ENCODE peak calls at places on chromosomes 7 and 10, in five cellular contexts. P is CD8-positive, alpha-beta memory T cell; S is keratinocyte; F is MM.1S; T is trophoblast cell. M is an unnamed sample. For H3K4me1, H3K27me3 and H3K36me3, the result is how much of the 10 kb centered on the place peaks cover.

GRCh38 chr7:101094376-101094775 is 9.1 kb downstream of the TRIM56 start:
- DNase-seq in F (no peak), T (no peak), S (no peak), P (no peak), M (no peak)

GRCh38 chr10:124125305-124126116 is 32.1 kb upstream of the CHST15 start:
- DNase-seq in T (peak), P (no peak), F (peak), S (no peak), M (no peak)

GRCh38 chr7:1458676-1459511 is at the start of gene MICALL2:
- DNase-seq in S (no peak), T (peak), F (no peak), P (no peak), M (no peak)

GRCh38 chr7:123633553-123633952 is 22.1 kb upstream of the LMOD2 start:
- DNase-seq in T (peak), S (peak), P (no peak), F (no peak), M (no peak)

GRCh38 chr7:21011153-21011552 is 224.5 kb upstream of the SP8 start:
- DNase-seq in P (no peak), S (peak), T (peak), F (no peak), M (no peak)

GRCh38 chr7:76327610-76328009 is 25.1 kb downstream of the HSPB1 start:
- DNase-seq in P (no peak), T (no peak), S (no peak), F (no peak), M (no peak)

GRCh38 chr7:12721286-12721830 is 33.9 kb downstream of the ARL4A start:
- DNase-seq in P (no peak), S (no peak), F (no peak), T (no peak), M (no peak)

GRCh38 chr10:121597504-121598241 is 571 bp downstream of the FGFR2 start:
- DNase-seq in T (no peak), F (no peak), S (no peak), P (no peak), M (no peak)

GRCh38 chr10:80132299-80133139 is at the start of gene PLAC9:
- DNase-seq in F (no peak), P (no peak), T (no peak), S (no peak), M (no peak)

GRCh38 chr10:79293841-79294705 is 53.2 kb upstream of the PPIF start:
- DNase-seq in P (no peak), T (peak), S (peak), F (no peak), M (no peak)

GRCh38 chr10:77604941-77605351 is 32.7 kb downstream of the KCNMA1 start:
- DNase-seq in P (no peak), S (no peak), F (no peak), T (no peak), M (no peak)

GRCh38 chr7:12389089-12389700 is 14.5 kb downstream of the VWDE start:
- DNase-seq in S (no peak), P (peak), F (peak), T (peak), M (peak)

GRCh38 chr10:15254808-15255655 is 86.5 kb upstream of the NMT2 start:
- DNase-seq in P (peak), S (no peak), T (no peak), F (peak), M (no peak)

GRCh38 chr10:119404719-119405504 is 137.6 kb downstream of the RGS10 start:
- DNase-seq in S (no peak), F (no peak), P (no peak), T (no peak), M (no peak)

GRCh38 chr10:133274751-133275682 is 1.7 kb downstream of the ADAM8 start:
- DNase-seq in P (peak), F (peak), T (peak), S (peak), M (peak)

GRCh38 chr10:85642421-85643170 is 724.0 kb downstream of the GRID1 start:
- DNase-seq in F (no peak), S (peak), T (peak), P (no peak), M (no peak)

GRCh38 chr10:31549936-31550335 is 230.9 kb downstream of the ZEB1 start:
- DNase-seq in P (no peak), S (no peak), F (no peak), T (no peak), M (no peak)

GRCh38 chr10:8768854-8769253 is 714.4 kb downstream of the GATA3 start:
- DNase-seq in T (peak), F (no peak), P (no peak), S (no peak), M (no peak)

GRCh38 chr7:7421850-7422249 is 113.8 kb downstream of the COL28A1 start:
- DNase-seq in T (no peak), P (no peak), S (no peak), F (no peak), M (no peak)

GRCh38 chr7:55339033-55339995 is 25.8 kb upstream of the LANCL2 start:
- DNase-seq in T (no peak), S (no peak), P (no peak), F (no peak), M (no peak)

GRCh38 chr7:53504914-53505313 is 469.5 kb downstream of the POM121L12 start:
- DNase-seq in T (peak), P (no peak), S (no peak), F (no peak), M (no peak)

GRCh38 chr10:71531485-71532446 is 135.0 kb downstream of the CDH23 start:
- DNase-seq in T (no peak), S (no peak), F (no peak), P (no peak), M (no peak)

GRCh38 chr10:69180525-69181204 is 631 bp downstream of the SUPV3L1 start:
- DNase-seq in S (no peak), F (no peak), T (no peak), P (peak), M (peak)

GRCh38 chr10:42475168-42476098 is 162.9 kb downstream of the ZNF33B start:
- DNase-seq in S (no peak), F (no peak), P (no peak), T (peak), M (no peak)

GRCh38 chr10:12586724-12587123 is 237.4 kb downstream of the CAMK1D start:
- DNase-seq in F (no peak), T (peak), S (peak), P (no peak), M (no peak)

GRCh38 chr10:120103957-120104560 is 211.5 kb downstream of the SEC23IP start:
- DNase-seq in S (no peak), F (no peak), P (no peak), T (no peak), M (no peak)

GRCh38 chr10:28970231-28970630 is 292.9 kb downstream of the BAMBI start:
- DNase-seq in S (no peak), T (no peak), F (no peak), P (no peak), M (no peak)

GRCh38 chr10:16999665-17000451 is 129.8 kb downstream of the CUBN start:
- DNase-seq in T (no peak), F (no peak), S (no peak), P (no peak), M (no peak)

GRCh38 chr10:70358446-70358845 is 24.0 kb downstream of the LRRC20 start:
- DNase-seq in F (no peak), S (no peak), T (no peak), P (no peak), M (no peak)

GRCh38 chr10:75238182-75239180 is 2.7 kb upstream of the COMTD1 start:
- DNase-seq in P (no peak), T (no peak), S (no peak), F (no peak), M (no peak)

GRCh38 chr10:98655512-98655911 is 208.8 kb upstream of the HPS1 start:
- DNase-seq in P (no peak), T (no peak), F (no peak), S (no peak), M (no peak)

GRCh38 chr7:78386520-78386919 is 587.9 kb downstream of the PHTF2 start:
- DNase-seq in P (no peak), S (no peak), T (no peak), F (no peak), M (no peak)

GRCh38 chr7:78377532-78377931 is 579.0 kb downstream of the PHTF2 start:
- DNase-seq in F (no peak), T (no peak), S (no peak), P (no peak), M (no peak)

GRCh38 chr7:78379148-78379547 is 580.6 kb downstream of the PHTF2 start:
- DNase-seq in S (no peak), F (no peak), T (no peak), P (no peak), M (no peak)

GRCh38 chr7:78388982-78389381 is 590.4 kb downstream of the PHTF2 start:
- DNase-seq in F (no peak), T (no peak), P (no peak), S (no peak), M (no peak)

DNA sequence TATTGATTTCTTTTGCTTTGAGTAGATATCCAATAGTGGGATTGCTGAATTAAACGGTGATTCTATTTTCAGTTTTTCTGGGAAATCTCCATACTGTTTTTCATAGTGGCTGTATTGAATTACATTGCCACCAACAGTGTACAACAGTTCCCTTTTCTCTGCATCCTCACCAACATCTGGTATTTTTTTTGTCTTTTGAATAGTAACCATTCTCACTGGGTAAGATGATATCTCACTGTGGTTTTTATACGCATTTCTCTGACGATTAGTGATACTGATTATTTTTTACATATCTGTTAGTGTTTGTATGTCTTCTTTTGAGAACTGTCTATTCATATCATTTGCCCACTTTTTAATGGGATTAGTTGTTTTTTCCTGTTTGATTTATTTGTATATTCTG is 584.5 kb downstream of the PHTF2 start:
- DNase-seq in S (no peak), P (no peak), T (no peak), F (no peak), M (no peak)
- H3K4me1 ChIP-seq in S (under half), P (under half), T (under half), F (under half), M (under half)

GRCh38 chr10:96400465-96400864 is 41.7 kb upstream of the OPALIN start:
- DNase-seq in T (no peak), P (no peak), S (no peak), F (no peak), M (no peak)
- H3K27me3 ChIP-seq in T (under half), P (under half), S (under half), F (under half), M (under half)

DNA sequence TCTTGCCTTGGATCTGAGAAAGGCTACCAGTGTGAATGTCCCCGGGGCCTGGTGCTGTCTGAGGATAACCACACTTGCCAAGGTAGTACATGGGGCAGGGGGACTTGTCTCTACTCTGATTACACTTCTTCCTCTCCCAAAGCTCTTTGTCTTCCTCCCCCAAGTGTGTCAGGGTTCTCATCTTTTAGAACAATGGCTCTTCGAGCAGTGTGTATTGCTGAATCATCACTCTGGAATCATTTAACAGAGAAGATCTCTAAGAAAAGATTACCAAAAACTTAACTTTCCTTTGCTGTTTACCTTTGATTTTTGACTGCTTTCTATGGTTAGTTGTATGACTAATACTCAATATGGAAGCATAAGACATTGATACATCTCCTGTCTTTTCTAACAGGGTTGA is 18.2 kb downstream of the OIT3 start:
- DNase-seq in P (no peak), T (no peak), F (no peak), S (no peak), M (no peak)
- H3K36me3 ChIP-seq in P (under half), T (under half), F (under half), S (under half), M (under half)

GRCh38 chr7:84142726-84143125 is 51.9 kb downstream of the SEMA3A start:
- DNase-seq in S (no peak), T (no peak), F (no peak), P (no peak), M (no peak)
- H3K4me1 ChIP-seq in S (under half), T (under half), F (under half), P (under half), M (under half)

DNA sequence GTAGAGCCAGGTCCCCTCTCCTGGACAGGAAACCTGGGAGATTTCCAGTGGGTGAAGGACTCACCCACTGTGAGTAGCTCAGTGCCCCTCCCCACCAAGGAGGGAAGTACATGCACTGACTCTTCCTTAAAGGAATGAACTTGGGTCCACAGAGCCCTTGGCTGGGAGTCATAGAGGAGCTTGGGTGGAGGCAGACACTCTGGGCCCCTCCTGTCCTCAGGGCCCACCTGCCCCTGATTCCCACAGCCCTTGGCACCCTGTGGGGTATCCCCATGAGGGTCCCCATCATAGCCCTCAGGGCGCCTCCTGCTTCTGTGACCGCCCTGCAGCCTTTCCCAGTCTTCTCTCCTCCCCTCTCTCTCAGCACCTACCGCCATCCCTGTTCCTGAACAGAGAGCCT is 3.7 kb downstream of the EN2 start:
- DNase-seq in F (no peak), T (no peak), P (no peak), S (no peak), M (no peak)
- H3K27me3 ChIP-seq in F (half or more), T (half or more), P (half or more), S (half or more), M (under half)

DNA sequence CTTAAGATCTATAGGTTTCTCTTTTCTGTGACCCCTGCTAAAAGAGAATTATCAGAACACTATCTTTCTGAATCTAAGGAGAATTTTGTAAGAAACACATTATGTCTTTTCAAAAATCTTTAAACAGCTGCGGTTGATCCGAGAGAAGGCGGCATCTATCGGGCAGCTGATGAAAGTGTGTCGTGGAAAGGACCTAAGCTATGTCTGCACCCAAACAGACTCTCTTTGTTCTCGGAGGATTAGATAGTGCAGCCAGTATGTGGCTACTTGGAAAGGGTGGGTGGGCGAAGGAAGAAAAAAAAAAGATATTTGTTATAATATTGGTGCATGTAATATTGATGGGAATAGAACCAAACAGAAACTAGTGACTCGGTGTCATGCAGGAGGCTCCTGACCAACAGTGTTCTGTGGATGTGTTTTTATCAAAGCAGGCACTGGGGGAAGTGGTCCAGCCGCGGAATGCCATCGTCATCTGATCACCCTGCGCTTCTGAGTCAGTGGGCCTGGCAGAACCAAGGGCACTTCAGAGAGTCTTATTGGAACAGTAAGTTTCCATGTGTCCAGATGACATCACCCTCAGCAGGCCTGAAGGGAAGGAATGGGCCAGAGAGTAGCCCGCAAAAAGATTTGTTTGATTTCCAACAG is 509.7 kb upstream of the AKR1E2 start:
- DNase-seq in P (no peak), F (no peak), T (no peak), S (no peak), M (no peak)
- H3K36me3 ChIP-seq in P (under half), F (under half), T (under half), S (under half), M (under half)

DNA sequence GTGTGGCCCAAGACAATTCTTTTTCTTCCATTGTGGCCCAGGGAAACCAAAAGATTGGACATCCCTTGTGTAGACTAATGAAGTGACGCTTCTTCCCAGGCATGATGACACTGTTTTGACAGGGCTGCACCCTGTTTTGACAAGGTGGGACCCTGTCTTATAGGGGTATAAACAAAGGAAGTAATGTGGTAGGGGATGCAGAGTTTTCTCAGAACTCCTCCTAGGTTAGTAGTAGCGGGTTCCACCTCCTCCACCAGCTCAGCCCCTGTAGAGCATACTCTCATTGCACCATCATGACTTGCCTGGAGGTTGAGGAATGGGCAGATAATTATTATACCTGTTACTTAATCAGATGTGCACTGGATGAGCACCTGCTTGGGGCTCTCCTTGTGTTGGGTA is 123.1 kb downstream of the CCNY start:
- DNase-seq in S (no peak), P (no peak), T (no peak), F (no peak), M (no peak)
- H3K4me1 ChIP-seq in S (under half), P (half or more), T (under half), F (under half), M (under half)

GRCh38 chr7:142943706-142944268 is 4.5 kb downstream of the LLCFC1 start:
- DNase-seq in P (no peak), F (no peak), T (no peak), S (peak), M (no peak)
- H3K27me3 ChIP-seq in P (under half), F (under half), T (under half), S (under half), M (under half)

GRCh38 chr10:114519756-114520288 is 115.5 kb upstream of the AFAP1L2 start:
- DNase-seq in T (no peak), P (no peak), S (no peak), F (no peak), M (no peak)
- H3K36me3 ChIP-seq in T (under half), P (under half), S (under half), F (under half), M (under half)